ENCODE peak calls at places on chromosomes 4 and X, in four cellular contexts. One of them, this sample, is unnamed.

GRCh38 chr4:6616087-6616995 is 24.1 kb upstream of the MRFAP1 start:
- DNase-seq in stimulated activated naive B cell treated with anti-CD40 and anti-IgM and Interleukin-4, amounts not matched to agents 10 μg/mL and 1 μg/mL and 100 μg/mL, for 72 hours: no peak
- DNase-seq in nucleus accumbens: no peak
- DNase-seq in endodermal cell: no peak
- DNase-seq in this sample: no peak

GRCh38 chr4:77852892-77853495 is 9.6 kb upstream of the MRPL1 start:
- DNase-seq in endodermal cell: no peak
- DNase-seq in nucleus accumbens: no peak
- DNase-seq in stimulated activated naive B cell treated with anti-CD40 and anti-IgM and Interleukin-4, amounts not matched to agents 10 μg/mL and 1 μg/mL and 100 μg/mL, for 72 hours: peak
- DNase-seq in this sample: no peak

GRCh38 chr4:98802673-98803286 is 126.2 kb downstream of the EIF4E start:
- DNase-seq in stimulated activated naive B cell treated with anti-CD40 and anti-IgM and Interleukin-4, amounts not matched to agents 10 μg/mL and 1 μg/mL and 100 μg/mL, for 72 hours: no peak
- DNase-seq in endodermal cell: no peak
- DNase-seq in nucleus accumbens: no peak
- DNase-seq in this sample: no peak

GRCh38 chrX:2931612-2932011 is 2.5 kb upstream of the ARSD start:
- DNase-seq in stimulated activated naive B cell treated with anti-CD40 and anti-IgM and Interleukin-4, amounts not matched to agents 10 μg/mL and 1 μg/mL and 100 μg/mL, for 72 hours: no peak
- DNase-seq in nucleus accumbens: no peak
- DNase-seq in endodermal cell: peak
- DNase-seq in this sample: no peak

GRCh38 chr4:64771149-64771548 is 361.9 kb upstream of the TECRL start:
- DNase-seq in nucleus accumbens: no peak
- DNase-seq in stimulated activated naive B cell treated with anti-CD40 and anti-IgM and Interleukin-4, amounts not matched to agents 10 μg/mL and 1 μg/mL and 100 μg/mL, for 72 hours: no peak
- DNase-seq in endodermal cell: no peak
- DNase-seq in this sample: no peak

GRCh38 chrX:13666836-13667235 is 13.9 kb downstream of the TCEANC start:
- DNase-seq in stimulated activated naive B cell treated with anti-CD40 and anti-IgM and Interleukin-4, amounts not matched to agents 10 μg/mL and 1 μg/mL and 100 μg/mL, for 72 hours: no peak
- DNase-seq in nucleus accumbens: peak
- DNase-seq in endodermal cell: no peak
- DNase-seq in this sample: peak

GRCh38 chrX:30027636-30028035 is 187.7 kb upstream of the MAGEB2 start:
- DNase-seq in nucleus accumbens: no peak
- DNase-seq in stimulated activated naive B cell treated with anti-CD40 and anti-IgM and Interleukin-4, amounts not matched to agents 10 μg/mL and 1 μg/mL and 100 μg/mL, for 72 hours: no peak
- DNase-seq in endodermal cell: no peak
- DNase-seq in this sample: no peak

GRCh38 chr4:143406523-143406922 is 69.8 kb downstream of the GAB1 start:
- DNase-seq in stimulated activated naive B cell treated with anti-CD40 and anti-IgM and Interleukin-4, amounts not matched to agents 10 μg/mL and 1 μg/mL and 100 μg/mL, for 72 hours: peak
- DNase-seq in endodermal cell: no peak
- DNase-seq in nucleus accumbens: no peak
- DNase-seq in this sample: no peak

GRCh38 chrX:1491851-1492349 is 39.2 kb upstream of the ASMTL start:
- DNase-seq in stimulated activated naive B cell treated with anti-CD40 and anti-IgM and Interleukin-4, amounts not matched to agents 10 μg/mL and 1 μg/mL and 100 μg/mL, for 72 hours: peak
- DNase-seq in nucleus accumbens: no peak
- DNase-seq in endodermal cell: peak
- DNase-seq in this sample: no peak

GRCh38 chr4:106624674-106625073 is 256.1 kb upstream of the GIMD1 start:
- DNase-seq in nucleus accumbens: no peak
- DNase-seq in endodermal cell: no peak
- DNase-seq in stimulated activated naive B cell treated with anti-CD40 and anti-IgM and Interleukin-4, amounts not matched to agents 10 μg/mL and 1 μg/mL and 100 μg/mL, for 72 hours: no peak
- DNase-seq in this sample: no peak

GRCh38 chrX:74535633-74536141 is 78.7 kb downstream of the RLIM start:
- DNase-seq in stimulated activated naive B cell treated with anti-CD40 and anti-IgM and Interleukin-4, amounts not matched to agents 10 μg/mL and 1 μg/mL and 100 μg/mL, for 72 hours: peak
- DNase-seq in endodermal cell: peak
- DNase-seq in nucleus accumbens: peak
- DNase-seq in this sample: no peak